ENCODE peak calls at places on chromosomes 5 and 9, in nine cellular contexts. U is AG09319; F is nephron progenitor cell; G is HFF-Myc; R is BE2C; E is HL-60; M is activated CD8-positive, alpha-beta T cell treated with anti-CD3 and anti-CD28 coated beads for 36 hours; J is brain microvascular endothelial cell; I is cardiac muscle cell. Q is an unnamed sample.

GRCh38 chr5:124924729-124925128 is 178.3 kb upstream of the ZNF608 start:
- DNase-seq in U (no peak), F (no peak), G (no peak), R (no peak), E (no peak), M (no peak), J (no peak), I (no peak), Q (no peak)

GRCh38 chr5:98468188-98468869 is 305.1 kb upstream of the RGMB start:
- DNase-seq in U (peak), F (no peak), G (peak), R (no peak), E (no peak), M (no peak), J (peak), I (peak), Q (no peak)

GRCh38 chr9:90789408-90789807 is 12.2 kb upstream of the SYK start:
- DNase-seq in U (no peak), F (no peak), G (no peak), R (no peak), E (no peak), M (no peak), J (no peak), I (no peak), Q (no peak)

GRCh38 chr5:157502143-157502647 is 42.2 kb downstream of the NIPAL4 start:
- DNase-seq in U (no peak), F (no peak), G (no peak), R (no peak), E (peak), M (no peak), J (peak), I (no peak), Q (peak)

GRCh38 chr9:76603448-76603895 is 144.5 kb downstream of the GCNT1 start:
- DNase-seq in U (no peak), F (no peak), G (no peak), R (no peak), E (no peak), M (peak), J (no peak), I (peak), Q (no peak)

GRCh38 chr5:67617051-67617450 is 420.5 kb upstream of the CD180 start:
- DNase-seq in U (no peak), F (no peak), G (no peak), R (no peak), E (no peak), M (no peak), J (no peak), I (no peak), Q (no peak)

GRCh38 chr5:178080056-178080455 is 33.3 kb upstream of the N4BP3 start:
- DNase-seq in U (no peak), F (no peak), G (no peak), R (no peak), E (no peak), M (no peak), J (no peak), I (no peak), Q (no peak)

GRCh38 chr5:78483809-78484521 is 123.5 kb downstream of the SCAMP1 start:
- DNase-seq in U (no peak), F (no peak), G (no peak), R (no peak), E (peak), M (no peak), J (peak), I (peak), Q (peak)

GRCh38 chr5:158660726-158661125 is 439.0 kb downstream of the EBF1 start:
- DNase-seq in U (no peak), F (no peak), G (no peak), R (no peak), E (no peak), M (no peak), J (peak), I (peak), Q (no peak)

GRCh38 chr5:112682621-112683061 is 55.0 kb upstream of the APC start:
- DNase-seq in U (no peak), F (no peak), G (no peak), R (no peak), E (no peak), M (no peak), J (no peak), I (no peak), Q (no peak)

GRCh38 chr5:1125030-1125357 is 13.1 kb upstream of the SLC12A7 start:
- DNase-seq in U (no peak), F (no peak), G (peak), R (peak), E (no peak), M (no peak), J (no peak), I (peak), Q (no peak)

GRCh38 chr9:113299800-113300292 is 3.3 kb downstream of the RNF183 start:
- DNase-seq in U (no peak), F (no peak), G (no peak), R (peak), E (peak), M (no peak), J (no peak), I (peak), Q (no peak)

GRCh38 chr5:137613554-137614265 is 114.6 kb upstream of the SPOCK1 start:
- DNase-seq in U (no peak), F (no peak), G (no peak), R (no peak), E (peak), M (peak), J (no peak), I (peak), Q (no peak)

GRCh38 chr5:180818275-180818674 is 15.7 kb upstream of the MGAT1 start:
- DNase-seq in U (no peak), F (no peak), G (no peak), R (no peak), E (no peak), M (no peak), J (no peak), I (no peak), Q (no peak)

GRCh38 chr5:74446673-74447337 is 193.7 kb downstream of the ENC1 start:
- DNase-seq in U (no peak), F (no peak), G (no peak), R (no peak), E (no peak), M (no peak), J (peak), I (peak), Q (no peak)

GRCh38 chr5:10536511-10536910 is 27.4 kb upstream of the ANKRD33B start:
- DNase-seq in U (no peak), F (no peak), G (no peak), R (peak), E (no peak), M (no peak), J (no peak), I (no peak), Q (no peak)

GRCh38 chr5:176877793-176878331 is 21.3 kb downstream of the HK3 start:
- DNase-seq in U (no peak), F (no peak), G (no peak), R (no peak), E (no peak), M (no peak), J (no peak), I (no peak), Q (no peak)

GRCh38 chr5:103256178-103256577 is 2.4 kb upstream of the MACIR start:
- DNase-seq in U (no peak), F (no peak), G (no peak), R (no peak), E (no peak), M (no peak), J (no peak), I (no peak), Q (no peak)

GRCh38 chr5:69083412-69083811 is 10.4 kb upstream of the SLC30A5 start:
- DNase-seq in U (no peak), F (no peak), G (no peak), R (peak), E (peak), M (no peak), J (no peak), I (peak), Q (no peak)

GRCh38 chr5:73325546-73325945 is 123.0 kb downstream of the FOXD1 start:
- DNase-seq in U (no peak), F (no peak), G (no peak), R (no peak), E (no peak), M (no peak), J (no peak), I (no peak), Q (no peak)

GRCh38 chr5:173517648-173518047 is 98.8 kb downstream of the BOD1 start:
- DNase-seq in U (no peak), F (no peak), G (no peak), R (no peak), E (no peak), M (no peak), J (no peak), I (no peak), Q (no peak)

DNA sequence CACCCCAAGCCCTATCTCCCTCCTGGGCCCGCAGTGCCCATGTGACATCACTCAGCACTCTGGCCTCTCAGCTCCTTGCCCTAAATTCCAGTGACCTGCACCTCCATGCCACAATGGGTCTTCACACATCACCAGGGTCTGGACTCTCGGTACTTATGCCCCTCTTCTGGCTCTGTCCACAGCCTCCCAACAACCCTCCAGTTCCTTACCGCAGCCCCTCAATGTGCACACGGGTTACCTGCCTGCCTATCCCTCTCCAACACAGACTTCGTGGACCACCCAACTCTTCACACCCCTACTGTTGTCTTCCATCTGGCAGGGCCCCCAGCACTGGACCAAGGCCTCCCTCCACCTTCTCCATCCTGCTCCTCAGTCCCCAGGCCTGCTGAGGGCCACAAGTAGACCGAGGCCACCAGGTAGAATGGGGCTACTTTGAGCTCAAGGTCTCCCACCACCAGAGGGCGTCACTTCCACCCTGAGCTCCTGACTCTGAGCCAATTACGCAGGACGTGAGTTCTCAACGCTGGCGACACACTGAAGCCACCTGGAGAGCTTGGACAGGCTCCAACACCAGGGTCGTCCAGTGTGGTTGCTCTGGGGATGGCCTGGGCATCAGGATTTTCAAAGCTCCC is 172.1 kb downstream of the GABBR2 start:
- DNase-seq in U (no peak), F (no peak), G (no peak), R (peak), E (peak), M (peak), J (no peak), I (peak), Q (peak)
- TF ChIP-seq CTCF in U (no peak), F (no peak), G (peak), R (peak), E (peak), M (peak), J (peak), I (peak), Q (peak)

GRCh38 chr9:4116708-4117460 is 183.0 kb downstream of the GLIS3 start:
- DNase-seq in U (no peak), F (no peak), G (no peak), R (no peak), E (no peak), M (no peak), J (no peak), I (peak), Q (no peak)

GRCh38 chr9:4119778-4120554 is 179.9 kb downstream of the GLIS3 start:
- DNase-seq in U (no peak), F (no peak), G (no peak), R (no peak), E (no peak), M (no peak), J (no peak), I (no peak), Q (no peak)

GRCh38 chr9:4118666-4119065 is 181.2 kb downstream of the GLIS3 start:
- DNase-seq in U (no peak), F (no peak), G (no peak), R (no peak), E (no peak), M (no peak), J (no peak), I (peak), Q (no peak)

GRCh38 chr9:4116091-4116581 is 183.7 kb downstream of the GLIS3 start:
- DNase-seq in U (no peak), F (no peak), G (no peak), R (no peak), E (no peak), M (no peak), J (no peak), I (no peak), Q (no peak)

GRCh38 chr9:4117835-4118610 is 181.8 kb downstream of the GLIS3 start:
- DNase-seq in U (no peak), F (no peak), G (no peak), R (peak), E (peak), M (peak), J (no peak), I (no peak), Q (peak)
- TF ChIP-seq CTCF in U (peak), F (no peak), G (peak), R (peak), E (peak), M (peak), J (peak), I (peak), Q (peak)

DNA sequence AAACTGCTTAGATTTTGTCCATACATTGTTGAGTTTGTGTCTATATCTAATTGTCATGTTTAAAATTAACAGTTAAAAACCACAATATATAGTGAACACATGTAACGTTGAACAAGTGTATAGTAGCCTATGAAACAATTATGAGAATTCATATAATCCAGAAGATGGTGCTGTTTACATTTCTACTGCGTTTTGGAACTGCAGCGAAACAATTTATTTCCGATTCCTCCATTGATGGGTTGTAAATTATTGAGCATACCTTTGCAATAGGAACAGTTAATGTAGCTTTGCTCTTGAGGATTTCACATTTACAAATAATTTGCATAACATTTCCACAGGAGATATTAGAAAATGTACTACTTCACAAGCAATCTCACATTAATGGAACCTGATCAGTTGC is 411.8 kb downstream of the CDH10 start:
- DNase-seq in U (no peak), F (no peak), G (no peak), R (no peak), E (no peak), M (no peak), J (no peak), I (no peak), Q (no peak)
- TF ChIP-seq CTCF in U (no peak), F (no peak), G (no peak), R (peak), E (no peak), M (no peak), J (no peak), I (no peak), Q (no peak)

GRCh38 chr5:133781446-133781845 is 169.1 kb upstream of the FSTL4 start:
- DNase-seq in U (no peak), F (no peak), G (no peak), R (no peak), E (no peak), M (no peak), J (no peak), I (no peak), Q (no peak)

GRCh38 chr5:133780619-133781280 is 168.4 kb upstream of the FSTL4 start:
- DNase-seq in U (no peak), F (no peak), G (no peak), R (no peak), E (no peak), M (no peak), J (no peak), I (no peak), Q (no peak)

GRCh38 chr5:133777951-133778350 is 165.6 kb upstream of the FSTL4 start:
- DNase-seq in U (no peak), F (no peak), G (no peak), R (no peak), E (no peak), M (no peak), J (no peak), I (no peak), Q (no peak)

GRCh38 chr5:133778636-133779035 is 166.3 kb upstream of the FSTL4 start:
- DNase-seq in U (no peak), F (no peak), G (no peak), R (no peak), E (no peak), M (no peak), J (no peak), I (no peak), Q (no peak)

DNA sequence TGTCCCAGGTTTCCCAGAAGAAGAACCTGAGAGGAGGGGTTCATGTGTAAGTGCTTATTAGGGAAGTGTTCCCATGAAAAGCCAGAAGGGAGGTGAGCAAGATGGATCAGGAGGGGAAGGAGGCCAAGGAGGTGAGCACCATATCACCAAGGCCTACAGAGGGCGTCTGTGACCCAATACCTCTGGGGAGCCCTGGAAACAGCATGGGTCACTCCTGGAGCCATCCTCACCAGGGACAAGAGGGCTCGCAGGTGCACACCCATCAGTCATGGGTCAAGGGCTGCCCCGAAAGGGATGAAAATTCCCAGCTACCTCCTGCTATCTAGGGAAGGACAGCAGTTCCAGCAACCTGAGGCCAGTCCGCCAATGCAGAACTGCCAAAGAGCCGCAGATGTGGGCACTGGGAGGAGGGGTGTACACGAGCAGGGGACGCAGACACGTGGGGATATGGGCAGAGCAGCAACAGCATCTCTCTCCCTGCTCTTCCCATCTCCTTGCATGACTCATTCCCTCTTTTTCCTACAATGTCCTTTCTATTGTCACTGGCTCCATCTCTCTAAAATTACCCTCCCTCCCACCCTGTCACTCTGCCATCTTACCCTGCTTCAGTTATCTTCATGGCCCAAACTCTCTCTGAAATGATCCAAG is 167.6 kb upstream of the FSTL4 start:
- DNase-seq in U (no peak), F (no peak), G (no peak), R (no peak), E (no peak), M (no peak), J (no peak), I (no peak), Q (peak)
- TF ChIP-seq CTCF in U (no peak), F (no peak), G (no peak), R (no peak), E (no peak), M (no peak), J (no peak), I (no peak), Q (peak)

GRCh38 chr9:84668204-84669007 is 1.1 kb upstream of the NTRK2 start:
- DNase-seq in U (peak), F (peak), G (peak), R (peak), E (peak), M (peak), J (peak), I (peak), Q (peak)
- TF ChIP-seq CTCF in U (peak), F (peak), G (peak), R (peak), E (peak), M (peak), J (peak), I (peak), Q (peak)

DNA sequence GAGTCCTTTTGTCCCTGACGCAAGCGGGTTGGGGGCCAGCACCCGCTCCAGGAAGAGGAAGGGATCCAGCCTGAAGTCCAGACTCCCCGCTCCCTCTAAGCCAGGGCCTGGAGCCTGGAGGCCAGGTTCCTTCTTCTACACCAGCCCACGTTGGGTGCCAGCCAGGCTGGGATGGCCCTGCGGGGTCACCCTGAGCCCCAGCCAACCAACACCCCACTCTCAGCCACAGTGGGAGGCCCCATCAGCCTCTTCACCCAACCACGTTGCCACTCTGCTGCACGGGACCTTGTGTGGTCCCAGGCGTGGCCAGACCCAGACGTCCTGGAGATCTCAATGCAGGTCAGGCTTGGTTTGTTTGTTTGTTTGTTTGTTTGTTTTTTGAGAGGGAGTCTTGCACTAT is 1.0 kb upstream of the FUT7 start:
- DNase-seq in U (no peak), F (no peak), G (no peak), R (no peak), E (peak), M (no peak), J (no peak), I (no peak), Q (no peak)
- TF ChIP-seq CTCF in U (no peak), F (no peak), G (no peak), R (no peak), E (no peak), M (no peak), J (no peak), I (no peak), Q (no peak)

GRCh38 chr5:154459015-154459414 is 13.2 kb downstream of the SAP30L start:
- DNase-seq in U (no peak), F (no peak), G (no peak), R (no peak), E (no peak), M (no peak), J (no peak), I (no peak), Q (no peak)

GRCh38 chr5:154464435-154464834 is 13.6 kb downstream of the HAND1 start:
- DNase-seq in U (no peak), F (no peak), G (no peak), R (no peak), E (no peak), M (no peak), J (no peak), I (no peak), Q (no peak)

GRCh38 chr5:154460172-154460571 is 14.4 kb downstream of the SAP30L start:
- DNase-seq in U (no peak), F (no peak), G (no peak), R (no peak), E (no peak), M (no peak), J (no peak), I (no peak), Q (no peak)

GRCh38 chr5:154465169-154465568 is 12.9 kb downstream of the HAND1 start:
- DNase-seq in U (no peak), F (no peak), G (no peak), R (no peak), E (peak), M (no peak), J (peak), I (peak), Q (no peak)

DNA sequence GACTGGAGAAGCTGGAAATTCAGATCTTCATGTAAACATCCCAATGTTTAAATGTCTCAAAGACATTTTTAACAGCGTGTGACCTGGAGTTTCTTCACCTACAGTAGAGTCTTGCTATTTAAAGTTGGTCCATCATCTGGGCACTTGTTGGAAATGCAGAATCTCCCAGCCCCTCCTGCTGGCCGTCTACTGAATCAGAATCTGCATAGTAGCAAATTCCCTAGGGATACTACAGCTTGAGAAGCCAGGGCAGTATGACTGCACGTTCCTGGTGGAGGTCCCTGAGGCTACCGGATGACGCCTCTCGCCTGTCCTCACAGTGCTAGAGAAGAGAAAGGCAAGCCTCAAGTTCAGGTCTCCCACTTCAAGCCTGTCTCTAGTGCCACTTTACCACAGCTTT is 15.7 kb downstream of the SAP30L start:
- DNase-seq in U (no peak), F (no peak), G (no peak), R (peak), E (no peak), M (no peak), J (peak), I (peak), Q (no peak)
- TF ChIP-seq CTCF in U (peak), F (no peak), G (peak), R (peak), E (no peak), M (no peak), J (peak), I (peak), Q (no peak)